ENCODE peak calls at places on chromosomes 1 and 21, in seven cellular contexts. X is cardiac muscle cell, B is heart left ventricle, K is WTC11, T is MM.1S, O is glutamatergic neuron, Q is Calu3. R is an unnamed sample.

GRCh38 chr1:203173156-203173555 is 2.5 kb downstream of the MYBPH start:
- DNase-seq in X (no peak), B (no peak), K (no peak), T (no peak), O (no peak), Q (no peak), R (no peak)

GRCh38 chr1:154265586-154265985 is 6.8 kb upstream of the HAX1 start:
- DNase-seq in X (no peak), B (no peak), K (no peak), T (no peak), O (no peak), Q (no peak), R (no peak)

GRCh38 chr21:29145354-29145782 is 14.9 kb downstream of the MAP3K7CL start:
- DNase-seq in X (peak), B (no peak), K (no peak), T (no peak), O (no peak), Q (peak), R (no peak)

GRCh38 chr1:16924216-16924918 is 2.6 kb downstream of the CROCC start:
- DNase-seq in X (no peak), B (peak), K (no peak), T (no peak), O (no peak), Q (no peak), R (no peak)

GRCh38 chr1:153355445-153356071 is 2.1 kb upstream of the S100A9 start:
- DNase-seq in X (peak), B (peak), K (peak), T (peak), O (peak), Q (peak), R (no peak)

GRCh38 chr1:174875306-174875705 is 124.4 kb upstream of the CACYBP start:
- DNase-seq in X (no peak), B (no peak), K (peak), T (peak), O (no peak), Q (peak), R (no peak)

GRCh38 chr1:230459463-230459862 is 33.3 kb upstream of the PGBD5 start:
- DNase-seq in X (peak), B (no peak), K (no peak), T (no peak), O (no peak), Q (peak), R (no peak)

GRCh38 chr1:43121251-43121650 is 50.8 kb downstream of the EBNA1BP2 start:
- DNase-seq in X (no peak), B (no peak), K (no peak), T (no peak), O (no peak), Q (no peak), R (no peak)

GRCh38 chr1:157963713-157964112 is 29.7 kb upstream of the KIRREL1 start:
- DNase-seq in X (peak), B (peak), K (peak), T (peak), O (peak), Q (peak), R (peak)

GRCh38 chr1:236979149-236979890 is 24.9 kb downstream of the MT1HL1 start:
- DNase-seq in X (no peak), B (no peak), K (no peak), T (no peak), O (no peak), Q (no peak), R (no peak)

GRCh38 chr1:173128737-173129136 is 78.0 kb upstream of the TNFSF18 start:
- DNase-seq in X (no peak), B (no peak), K (no peak), T (no peak), O (no peak), Q (peak), R (no peak)

GRCh38 chr1:17075470-17076255 is 21.8 kb upstream of the SDHB start:
- DNase-seq in X (peak), B (no peak), K (peak), T (peak), O (peak), Q (peak), R (no peak)

GRCh38 chr1:207814469-207814868 is 62.6 kb downstream of the CD46 start:
- DNase-seq in X (no peak), B (no peak), K (no peak), T (no peak), O (no peak), Q (no peak), R (no peak)

GRCh38 chr21:36402339-36402738 is 17.1 kb downstream of the CHAF1B start:
- DNase-seq in X (no peak), B (no peak), K (no peak), T (no peak), O (no peak), Q (no peak), R (no peak)

GRCh38 chr1:180636138-180636537 is 4.3 kb downstream of the XPR1 start:
- DNase-seq in X (peak), B (no peak), K (no peak), T (no peak), O (no peak), Q (peak), R (no peak)

GRCh38 chr1:153513023-153513422 is 22.8 kb downstream of the S100A6 start:
- DNase-seq in X (no peak), B (no peak), K (no peak), T (no peak), O (no peak), Q (no peak), R (no peak)

GRCh38 chr1:170355267-170355801 is 176.6 kb upstream of the GORAB start:
- DNase-seq in X (no peak), B (no peak), K (no peak), T (no peak), O (no peak), Q (no peak), R (no peak)
- TF ChIP-seq CTCF in X (no peak), B (no peak), K (no peak), T (no peak), O (no peak), Q (no peak), R (no peak)

DNA sequence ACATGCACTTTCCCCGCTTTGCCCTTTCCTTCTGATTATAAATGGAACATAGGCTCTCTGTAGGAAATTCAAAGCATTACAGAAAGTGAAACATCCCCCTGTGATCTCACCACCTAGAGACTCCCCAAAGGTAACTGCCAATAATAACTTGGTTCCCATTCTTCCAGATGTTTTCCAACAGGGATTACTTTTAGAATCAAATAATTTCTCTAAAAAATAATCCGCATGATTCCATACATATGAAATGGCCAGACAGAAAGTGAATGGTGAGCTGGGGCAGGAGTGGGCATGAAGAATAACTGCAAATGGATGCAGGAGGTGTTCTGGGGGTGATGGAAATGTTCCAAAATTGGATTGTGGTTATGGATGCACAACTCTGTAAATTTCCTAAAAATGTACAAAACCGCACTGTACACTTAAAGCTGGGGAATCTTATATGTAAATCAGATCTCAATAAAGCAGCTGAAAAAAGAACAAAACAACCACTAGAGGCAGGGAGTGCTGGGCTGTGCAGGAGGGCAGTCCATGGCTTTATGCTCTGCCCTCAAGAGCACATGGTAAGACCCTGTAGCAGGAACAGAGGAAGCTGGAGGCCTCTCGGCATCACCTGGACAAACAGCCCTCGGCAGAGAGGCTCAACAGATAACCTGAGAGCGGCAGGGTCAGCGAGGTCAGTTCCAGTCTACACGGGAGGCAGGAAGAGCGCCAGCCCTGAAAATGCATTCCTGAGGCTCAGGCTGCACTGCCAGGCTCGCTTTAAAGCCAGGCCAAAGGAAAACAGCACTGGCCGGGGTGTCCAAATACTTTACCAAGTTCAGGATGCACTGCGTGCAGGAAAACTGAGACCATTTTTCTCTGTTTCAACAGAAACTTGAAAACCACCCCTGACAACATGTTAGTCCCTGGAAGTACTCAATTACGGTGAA is 39.7 kb downstream of the CAPZB start:
- DNase-seq in X (no peak), B (no peak), K (peak), T (no peak), O (no peak), Q (no peak), R (no peak)
- TF ChIP-seq CTCF in X (peak), B (no peak), K (no peak), T (no peak), O (no peak), Q (peak), R (peak)

GRCh38 chr1:55050283-55050682 is 10.9 kb downstream of the PCSK9 start:
- DNase-seq in X (peak), B (no peak), K (no peak), T (no peak), O (no peak), Q (no peak), R (no peak)
- TF ChIP-seq CTCF in X (no peak), B (no peak), K (no peak), T (no peak), O (no peak), Q (no peak), R (no peak)

GRCh38 chr1:26028490-26028980 is 7.0 kb downstream of the EXTL1 start:
- DNase-seq in X (no peak), B (no peak), K (no peak), T (no peak), O (no peak), Q (no peak), R (no peak)

GRCh38 chr1:26031903-26032220 is 10.3 kb downstream of the EXTL1 start:
- DNase-seq in X (no peak), B (no peak), K (no peak), T (no peak), O (no peak), Q (no peak), R (no peak)

GRCh38 chr1:26029054-26029863 is 7.7 kb downstream of the EXTL1 start:
- DNase-seq in X (no peak), B (no peak), K (no peak), T (no peak), O (no peak), Q (no peak), R (no peak)

GRCh38 chr1:26031196-26031902 is 9.8 kb downstream of the EXTL1 start:
- DNase-seq in X (no peak), B (no peak), K (no peak), T (no peak), O (no peak), Q (no peak), R (no peak)

DNA sequence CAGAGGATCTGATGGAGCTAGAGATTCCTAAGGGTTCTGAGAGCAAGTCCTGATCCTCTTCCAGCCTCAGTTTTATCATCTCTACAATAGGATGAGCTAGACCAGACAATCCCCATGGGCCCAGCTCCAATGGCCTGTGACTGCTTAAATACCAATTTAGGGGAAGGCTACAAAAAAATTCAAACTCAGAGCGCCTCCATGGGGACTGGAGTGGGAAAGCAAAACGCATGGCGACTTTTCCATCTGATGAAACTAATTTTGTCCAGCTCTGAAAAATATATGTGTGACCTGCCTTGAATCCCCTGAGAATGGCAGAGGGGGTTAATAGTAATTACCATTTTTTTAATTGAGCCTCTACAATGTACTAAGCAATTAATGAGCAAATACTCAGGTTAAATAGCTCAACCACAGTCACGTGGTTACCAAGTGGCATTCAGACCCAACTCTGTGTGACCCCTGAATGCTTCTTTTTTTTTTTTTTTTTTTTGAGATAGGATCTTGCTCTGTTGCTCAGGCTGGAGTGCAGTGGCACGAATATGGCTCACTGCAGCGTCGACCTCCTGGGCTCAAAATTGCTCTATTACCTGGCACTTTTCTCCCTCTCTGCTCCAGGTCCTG is 8.4 kb downstream of the EXTL1 start:
- DNase-seq in X (no peak), B (no peak), K (no peak), T (no peak), O (no peak), Q (no peak), R (no peak)
- TF ChIP-seq CTCF in X (no peak), B (no peak), K (no peak), T (no peak), O (no peak), Q (no peak), R (no peak)

GRCh38 chr1:30876451-30877204 is 31.9 kb downstream of the SDC3 start:
- DNase-seq in X (no peak), B (peak), K (no peak), T (no peak), O (no peak), Q (no peak), R (no peak)
- TF ChIP-seq CTCF in X (peak), B (no peak), K (no peak), T (peak), O (no peak), Q (no peak), R (no peak)

R was measured in tibial nerve.